ENCODE peak calls at places on chromosomes 13 and 19, in six cellular contexts. One of them, this sample, is unnamed.

GRCh38 chr13:54912367-54912766 is 1883.8 kb downstream of the OLFM4 start:
- DNase-seq in neuronal stem cell: no peak
- DNase-seq in trophoblast cell: no peak
- DNase-seq in IMR-90: no peak
- DNase-seq in H1: no peak
- DNase-seq in mesendoderm: no peak
- DNase-seq in this sample: no peak

GRCh38 chr13:56501750-56502149 is 639.0 kb upstream of the PRR20A start:
- DNase-seq in IMR-90: no peak
- DNase-seq in neuronal stem cell: no peak
- DNase-seq in mesendoderm: no peak
- DNase-seq in trophoblast cell: no peak
- DNase-seq in H1: no peak
- DNase-seq in this sample: no peak

GRCh38 chr13:99528547-99528946 is 27.3 kb downstream of the TM9SF2 start:
- DNase-seq in IMR-90: no peak
- DNase-seq in trophoblast cell: no peak
- DNase-seq in mesendoderm: no peak
- DNase-seq in neuronal stem cell: no peak
- DNase-seq in H1: no peak
- DNase-seq in this sample: no peak

GRCh38 chr13:36031490-36031889 is 99.7 kb downstream of the DCLK1 start:
- DNase-seq in trophoblast cell: no peak
- DNase-seq in IMR-90: no peak
- DNase-seq in H1: no peak
- DNase-seq in mesendoderm: no peak
- DNase-seq in neuronal stem cell: no peak
- DNase-seq in this sample: no peak

GRCh38 chr13:35838356-35838755 is 292.8 kb downstream of the DCLK1 start:
- DNase-seq in IMR-90: peak
- DNase-seq in trophoblast cell: peak
- DNase-seq in mesendoderm: no peak
- DNase-seq in H1: no peak
- DNase-seq in neuronal stem cell: no peak
- DNase-seq in this sample: no peak

GRCh38 chr13:45847554-45848224 is 3.9 kb downstream of the SIAH3 start:
- DNase-seq in H1: no peak
- DNase-seq in neuronal stem cell: no peak
- DNase-seq in IMR-90: no peak
- DNase-seq in trophoblast cell: no peak
- DNase-seq in mesendoderm: no peak
- DNase-seq in this sample: peak

GRCh38 chr19:41801682-41802317 is 5.4 kb downstream of the CEACAM3 start:
- DNase-seq in IMR-90: no peak
- DNase-seq in H1: no peak
- DNase-seq in mesendoderm: no peak
- DNase-seq in trophoblast cell: no peak
- DNase-seq in neuronal stem cell: no peak
- DNase-seq in this sample: no peak

GRCh38 chr13:73772449-73773186 is 361.6 kb downstream of the KLF12 start:
- DNase-seq in trophoblast cell: no peak
- DNase-seq in H1: no peak
- DNase-seq in mesendoderm: no peak
- DNase-seq in IMR-90: no peak
- DNase-seq in neuronal stem cell: no peak
- DNase-seq in this sample: no peak

GRCh38 chr19:55693336-55693974 is 18.4 kb downstream of the EPN1 start:
- DNase-seq in neuronal stem cell: no peak
- DNase-seq in trophoblast cell: no peak
- DNase-seq in mesendoderm: no peak
- DNase-seq in IMR-90: no peak
- DNase-seq in H1: no peak
- DNase-seq in this sample: no peak

GRCh38 chr13:58907347-58907746 is 1256.4 kb downstream of the DIAPH3 start:
- DNase-seq in neuronal stem cell: no peak
- DNase-seq in H1: no peak
- DNase-seq in trophoblast cell: no peak
- DNase-seq in mesendoderm: no peak
- DNase-seq in IMR-90: peak
- DNase-seq in this sample: no peak

GRCh38 chr13:92232880-92233279 is 834.5 kb downstream of the GPC5 start:
- DNase-seq in IMR-90: no peak
- DNase-seq in mesendoderm: no peak
- DNase-seq in neuronal stem cell: no peak
- DNase-seq in trophoblast cell: no peak
- DNase-seq in H1: no peak
- DNase-seq in this sample: no peak

GRCh38 chr13:93927431-93927830 is 552.1 kb downstream of the DCT start:
- DNase-seq in mesendoderm: no peak
- DNase-seq in neuronal stem cell: no peak
- DNase-seq in H1: no peak
- DNase-seq in IMR-90: no peak
- DNase-seq in trophoblast cell: no peak
- DNase-seq in this sample: no peak

GRCh38 chr13:92074658-92075057 is 676.2 kb downstream of the GPC5 start:
- DNase-seq in mesendoderm: peak
- DNase-seq in H1: no peak
- DNase-seq in IMR-90: no peak
- DNase-seq in neuronal stem cell: peak
- DNase-seq in trophoblast cell: no peak
- DNase-seq in this sample: peak

GRCh38 chr13:37187110-37187509 is 81.6 kb upstream of the CSNK1A1L start:
- DNase-seq in H1: no peak
- DNase-seq in trophoblast cell: peak
- DNase-seq in IMR-90: no peak
- DNase-seq in neuronal stem cell: no peak
- DNase-seq in mesendoderm: no peak
- DNase-seq in this sample: no peak

GRCh38 chr19:47099576-47100050 is 14.0 kb downstream of the ZC3H4 start:
- DNase-seq in IMR-90: no peak
- DNase-seq in H1: no peak
- DNase-seq in mesendoderm: peak
- DNase-seq in trophoblast cell: no peak
- DNase-seq in neuronal stem cell: no peak
- DNase-seq in this sample: no peak

GRCh38 chr19:31233288-31233687 is 115.9 kb downstream of the TSHZ3 start:
- DNase-seq in neuronal stem cell: no peak
- DNase-seq in IMR-90: no peak
- DNase-seq in trophoblast cell: no peak
- DNase-seq in H1: no peak
- DNase-seq in mesendoderm: no peak
- DNase-seq in this sample: no peak

GRCh38 chr19:33673258-33673875 is 51.6 kb downstream of the CHST8 start:
- DNase-seq in neuronal stem cell: no peak
- DNase-seq in H1: no peak
- DNase-seq in IMR-90: no peak
- DNase-seq in mesendoderm: no peak
- DNase-seq in trophoblast cell: no peak
- DNase-seq in this sample: no peak

GRCh38 chr13:109198585-109198984 is 569.2 kb downstream of the MYO16 start:
- DNase-seq in H1: no peak
- DNase-seq in mesendoderm: no peak
- DNase-seq in neuronal stem cell: no peak
- DNase-seq in IMR-90: peak
- DNase-seq in trophoblast cell: no peak
- DNase-seq in this sample: no peak

GRCh38 chr19:48795055-48795854 is 15.6 kb downstream of the BCAT2 start:
- DNase-seq in IMR-90: peak
- DNase-seq in trophoblast cell: peak
- DNase-seq in H1: peak
- DNase-seq in neuronal stem cell: peak
- DNase-seq in mesendoderm: peak
- DNase-seq in this sample: peak
- H3K27ac ChIP-seq in IMR-90: peak
- H3K27ac ChIP-seq in trophoblast cell: no peak
- H3K27ac ChIP-seq in H1: peak
- H3K27ac ChIP-seq in neuronal stem cell: no peak
- H3K27ac ChIP-seq in mesendoderm: no peak
- H3K27ac ChIP-seq in this sample: no peak

DNA sequence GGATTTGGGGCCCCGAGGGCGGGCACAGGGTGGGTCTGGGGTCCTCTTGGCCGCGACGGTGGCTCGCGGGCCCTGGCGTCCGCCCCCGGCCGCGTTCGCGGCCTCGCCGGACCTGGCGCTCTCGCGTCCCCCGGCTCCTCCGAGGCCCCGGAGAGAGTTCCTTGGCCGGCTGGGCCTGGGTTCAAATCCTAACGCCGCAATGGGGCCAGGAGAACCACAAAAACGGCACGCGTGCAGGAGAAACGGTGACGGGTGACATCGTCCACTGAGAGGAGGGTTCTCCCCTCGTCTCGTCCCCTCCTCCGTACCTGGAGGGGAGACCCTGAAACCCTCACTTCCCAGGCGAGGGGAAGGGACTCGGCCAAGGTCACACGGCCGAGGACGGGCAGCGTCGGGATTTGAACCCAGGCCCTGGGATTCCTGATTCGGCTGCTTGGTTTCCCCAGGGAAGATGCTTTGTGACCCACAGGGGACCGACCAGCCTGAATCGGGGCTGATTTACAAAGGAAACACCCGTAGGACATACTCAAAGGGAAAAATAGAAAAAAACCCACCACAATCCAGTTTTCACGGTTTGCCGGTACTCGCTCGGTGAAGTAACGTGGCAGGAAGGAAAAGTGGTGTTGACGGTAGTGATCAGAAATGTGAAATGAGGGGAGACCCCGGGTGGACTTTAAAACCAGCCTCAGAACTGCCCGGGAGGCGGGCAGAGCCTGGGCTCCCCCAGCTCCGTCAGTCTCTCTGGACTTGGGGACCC is 692 bp downstream of the SAFB start:
- DNase-seq in mesendoderm: no peak
- DNase-seq in IMR-90: no peak
- DNase-seq in H1: no peak
- DNase-seq in trophoblast cell: no peak
- DNase-seq in neuronal stem cell: no peak
- DNase-seq in this sample: no peak
- H4K8ac ChIP-seq in mesendoderm: peak
- H4K8ac ChIP-seq in IMR-90: peak
- H4K8ac ChIP-seq in H1: peak
- H4K8ac ChIP-seq in trophoblast cell: peak
- H4K8ac ChIP-seq in neuronal stem cell: no peak
- H4K8ac ChIP-seq in this sample: no peak

GRCh38 chr19:3374369-3375112 is 8.2 kb downstream of the NFIC start:
- DNase-seq in trophoblast cell: no peak
- DNase-seq in mesendoderm: no peak
- DNase-seq in neuronal stem cell: no peak
- DNase-seq in IMR-90: no peak
- DNase-seq in H1: no peak
- DNase-seq in this sample: no peak
- H3K27ac ChIP-seq in trophoblast cell: no peak
- H3K27ac ChIP-seq in mesendoderm: no peak
- H3K27ac ChIP-seq in neuronal stem cell: no peak
- H3K27ac ChIP-seq in IMR-90: peak
- H3K27ac ChIP-seq in H1: no peak
- H3K27ac ChIP-seq in this sample: no peak

DNA sequence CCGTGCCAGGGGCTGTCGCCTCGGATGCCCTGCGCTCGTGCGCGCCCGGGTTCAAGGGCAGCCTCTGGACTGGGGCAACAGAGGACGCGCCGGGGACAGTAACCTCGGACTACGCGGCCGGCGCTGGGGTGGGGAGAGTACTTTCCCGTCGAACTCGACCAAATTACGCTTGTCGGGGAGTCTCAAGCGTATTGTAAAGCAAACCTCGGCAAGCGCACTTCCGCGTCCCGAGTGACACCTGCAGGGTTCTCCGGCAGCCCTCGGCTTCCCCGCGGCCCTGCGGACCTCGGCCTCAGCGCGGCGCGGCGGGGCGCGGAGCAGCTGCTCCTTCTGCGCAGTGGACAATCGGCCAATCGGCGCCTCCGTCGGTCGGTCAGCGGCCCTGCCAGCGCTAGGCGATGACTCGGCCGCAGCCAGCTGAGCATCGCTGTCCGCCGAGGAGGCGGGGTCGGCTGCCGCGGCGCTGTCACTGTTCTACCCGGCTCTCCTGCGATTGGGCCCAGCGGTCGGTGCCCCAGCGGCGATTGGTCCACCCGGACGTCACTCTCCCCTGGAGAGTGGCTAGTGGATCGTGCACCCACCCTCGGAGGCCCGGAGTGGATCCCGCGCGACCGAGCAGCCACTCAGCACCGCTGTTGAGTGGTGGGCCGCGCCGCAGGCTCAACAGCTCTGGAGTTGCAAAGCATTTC is at the start of gene SLC46A3:
- DNase-seq in IMR-90: peak
- DNase-seq in trophoblast cell: peak
- DNase-seq in neuronal stem cell: peak
- DNase-seq in mesendoderm: peak
- DNase-seq in H1: peak
- DNase-seq in this sample: peak
- H4K8ac ChIP-seq in IMR-90: peak
- H4K8ac ChIP-seq in trophoblast cell: peak
- H4K8ac ChIP-seq in neuronal stem cell: no peak
- H4K8ac ChIP-seq in mesendoderm: no peak
- H4K8ac ChIP-seq in H1: peak
- H4K8ac ChIP-seq in this sample: no peak

DNA sequence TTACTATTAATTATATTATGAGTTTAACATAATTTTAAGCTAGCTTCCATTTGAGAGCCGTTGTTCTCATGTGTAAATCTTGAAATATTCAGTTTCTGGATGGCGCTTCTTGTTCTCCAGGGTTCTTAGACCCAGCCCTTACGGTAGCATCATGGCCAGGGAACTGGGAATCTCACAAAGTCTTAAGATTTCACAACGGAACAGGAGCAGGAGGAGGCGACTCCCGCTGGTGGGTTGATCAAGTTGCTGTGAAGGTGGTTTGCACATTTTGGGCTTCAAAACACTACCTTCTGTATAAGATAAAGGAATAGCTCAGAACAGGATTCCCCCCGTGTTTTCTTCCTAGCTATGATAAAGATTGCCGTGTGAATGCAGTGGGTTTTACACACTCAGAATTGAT is 2.8 kb downstream of the NAXD start:
- DNase-seq in H1: no peak
- DNase-seq in mesendoderm: peak
- DNase-seq in neuronal stem cell: no peak
- DNase-seq in trophoblast cell: no peak
- DNase-seq in IMR-90: no peak
- DNase-seq in this sample: no peak
- H3K27ac ChIP-seq in H1: no peak
- H3K27ac ChIP-seq in mesendoderm: no peak
- H3K27ac ChIP-seq in neuronal stem cell: no peak
- H3K27ac ChIP-seq in trophoblast cell: no peak
- H3K27ac ChIP-seq in IMR-90: peak
- H3K27ac ChIP-seq in this sample: no peak

This sample was measured in H9.